ENCODE peak calls at places on chromosomes 1 and 21, in seven cellular contexts. F is EL, Q is mesothelial cell of epicardium, Y is HCT116, W is NCI-H345, N is MV-4-11, M is endothelial cell. A is an unnamed sample.
A peak's percentile ranks its signal among the peaks of the same experiment; 100 is the strongest.

GRCh38 chr1:207240325-207241095 is 81.0 kb upstream of the CD55 start:
- DNase-seq in Q (no peak), M (no peak), N (no peak), F (peak; percentile 56), W (no peak), Y (no peak), A (no peak)

GRCh38 chr1:37274896-37275631 is 199.3 kb upstream of the ZC3H12A start:
- DNase-seq in Y (no peak), N (no peak), W (no peak), F (no peak), Q (no peak), M (no peak), A (no peak)

GRCh38 chr1:41691424-41691823 is 206.9 kb upstream of the EDN2 start:
- DNase-seq in F (no peak), Q (no peak), N (no peak), Y (no peak), W (no peak), M (no peak), A (no peak)

GRCh38 chr1:21568809-21569385 is 59.7 kb downstream of the ALPL start:
- DNase-seq in Y (no peak), M (no peak), F (no peak), Q (no peak), W (no peak), N (no peak), A (no peak)

GRCh38 chr1:54421101-54421504 is 14.9 kb upstream of the SSBP3 start:
- DNase-seq in W (no peak), F (peak; percentile 46), Q (no peak), M (no peak), Y (peak; percentile 16), N (no peak), A (peak; percentile 74)

GRCh38 chr1:236904874-236905741 is 99.1 kb downstream of the MT1HL1 start:
- DNase-seq in W (no peak), M (no peak), N (peak; percentile 72), Q (no peak), Y (peak; percentile 70), F (peak; percentile 85), A (no peak)

GRCh38 chr1:5727871-5728643 is 264.2 kb downstream of the NPHP4 start:
- DNase-seq in M (no peak), N (no peak), Q (no peak), W (peak; percentile 68), Y (no peak), F (no peak), A (no peak)

GRCh38 chr21:29265690-29266479 is 32.8 kb upstream of the BACH1 start:
- DNase-seq in N (no peak), Y (no peak), M (no peak), W (no peak), Q (no peak), F (peak; percentile 44), A (no peak)

GRCh38 chr1:214331827-214332423 is 51.0 kb downstream of the SMYD2 start:
- DNase-seq in Q (peak; percentile 51), M (peak; percentile 65), W (peak; percentile 24), F (peak; percentile 50), Y (peak; percentile 26), N (peak; percentile 25), A (peak; percentile 21)

GRCh38 chr1:201792534-201793305 is 36.2 kb upstream of the IPO9 start:
- DNase-seq in N (peak; percentile 64), F (peak; percentile 85), Y (peak; percentile 70), M (peak; percentile 80), W (peak; percentile 77), Q (peak; percentile 72), A (peak; percentile 79)

GRCh38 chr1:155125511-155125945 is 2.1 kb upstream of the EFNA1 start:
- DNase-seq in Y (no peak), F (no peak), N (no peak), W (no peak), M (no peak), Q (no peak), A (no peak)

GRCh38 chr1:201085902-201086735 is 26.1 kb downstream of the CACNA1S start:
- DNase-seq in N (peak; percentile 16), Q (no peak), F (peak; percentile 48), Y (peak; percentile 51), M (peak; percentile 55), W (peak; percentile 32), A (peak; percentile 7)

GRCh38 chr1:5333326-5333725 is 658.9 kb downstream of the NPHP4 start:
- DNase-seq in Q (no peak), Y (no peak), F (no peak), W (no peak), N (peak; percentile 12), M (no peak), A (no peak)

GRCh38 chr21:32826317-32827167 is 55.0 kb upstream of the PAXBP1 start:
- DNase-seq in N (peak; percentile 73), W (peak; percentile 60), Q (no peak), F (peak; percentile 52), M (peak; percentile 53), Y (peak; percentile 60), A (peak; percentile 66)

GRCh38 chr1:185316163-185317033 is 645 bp downstream of the IVNS1ABP start:
- DNase-seq in N (peak; percentile 60), M (peak; percentile 92), W (peak; percentile 94), Q (peak; percentile 95), F (peak; percentile 91), Y (peak; percentile 63), A (peak; percentile 84)

GRCh38 chr1:6614019-6614952 is 755 bp downstream of the PHF13 start:
- DNase-seq in Q (peak; percentile 72), W (peak; percentile 44), Y (no peak), M (peak; percentile 36), F (peak; percentile 59), N (no peak), A (no peak)

GRCh38 chr1:84430519-84430918 is 32.2 kb downstream of the DNASE2B start:
- DNase-seq in Q (no peak), F (no peak), M (no peak), W (no peak), N (peak; percentile 20), Y (no peak), A (no peak)

GRCh38 chr1:155940531-155940992 is 876 bp upstream of the RXFP4 start:
- DNase-seq in M (peak; percentile 48), Q (no peak), F (peak; percentile 83), W (no peak), N (peak; percentile 56), Y (no peak), A (no peak)

GRCh38 chr1:176515310-176515709 is 52.3 kb downstream of the PAPPA2 start:
- DNase-seq in Y (no peak), M (no peak), W (peak; percentile 82), Q (no peak), N (no peak), F (peak; percentile 36), A (peak; percentile 2)

GRCh38 chr1:225225681-225226080 is 202.2 kb downstream of the LBR start:
- DNase-seq in M (no peak), Q (no peak), F (no peak), W (no peak), N (no peak), Y (no peak), A (no peak)

GRCh38 chr1:153540394-153541361 is at the start of gene S100A5:
- DNase-seq in Y (no peak), Q (no peak), N (peak; percentile 74), W (no peak), F (peak; percentile 79), M (no peak), A (peak; percentile 52)

GRCh38 chr1:101846820-101847219 is 149.9 kb downstream of the OLFM3 start:
- DNase-seq in N (no peak), Q (no peak), Y (no peak), M (peak; percentile 5), F (no peak), W (no peak), A (no peak)

GRCh38 chr1:206583461-206584264 is 28.6 kb downstream of the EIF2D start:
- DNase-seq in M (peak; percentile 74), Q (peak; percentile 83), F (peak; percentile 63), N (peak; percentile 65), W (peak; percentile 62), Y (peak; percentile 45), A (peak; percentile 54)

GRCh38 chr1:241992734-241993133 is 6.2 kb downstream of the MAP1LC3C start:
- DNase-seq in Y (no peak), Q (no peak), N (peak; percentile 73), M (no peak), F (peak; percentile 70), W (no peak), A (no peak)

GRCh38 chr1:42957880-42958487 is 684 bp downstream of the SLC2A1 start:
- DNase-seq in N (peak; percentile 19), W (peak; percentile 72), Y (no peak), Q (peak; percentile 72), F (peak; percentile 76), M (peak; percentile 61), A (peak; percentile 56)

GRCh38 chr21:15986277-15986676 is 256.5 kb downstream of the USP25 start:
- DNase-seq in F (no peak), M (no peak), Y (no peak), N (no peak), Q (no peak), W (no peak), A (no peak)

GRCh38 chr1:55468438-55468837 is 253.3 kb upstream of the USP24 start:
- DNase-seq in N (no peak), M (no peak), W (no peak), Q (no peak), F (no peak), Y (no peak), A (no peak)

GRCh38 chr1:78279051-78279450 is 211.7 kb upstream of the PTGFR start:
- DNase-seq in F (peak; percentile 85), N (peak; percentile 52), Y (no peak), W (no peak), M (no peak), Q (no peak), A (no peak)

GRCh38 chr1:235297579-235297978 is 30.4 kb downstream of the ARID4B start:
- DNase-seq in F (peak; percentile 18), N (no peak), M (no peak), W (no peak), Y (no peak), Q (no peak), A (no peak)

GRCh38 chr1:173126421-173126820 is 75.7 kb upstream of the TNFSF18 start:
- DNase-seq in W (no peak), Q (no peak), Y (no peak), M (no peak), N (no peak), F (no peak), A (no peak)

GRCh38 chr1:229130028-229130668 is 140.8 kb upstream of the RAB4A start:
- DNase-seq in Y (no peak), W (no peak), Q (no peak), F (no peak), M (peak; percentile 7), N (peak; percentile 79), A (no peak)

A was measured in NCI-H2171 treated with DMSO at 0.1 percent for 48 hours.